ENCODE peak calls at places on chromosomes 16 and 17, in nine cellular contexts. R, M, Z, D, S, A, P, W and Y are unnamed samples.

GRCh38 chr17:3585826-3586225 is 23.4 kb downstream of the TRPV1 start:
- DNase-seq in M (no peak), A (no peak), P (no peak), W (no peak), R (no peak), Z (no peak), S (no peak), D (no peak), Y (no peak)

GRCh38 chr17:65115721-65116312 is 21.4 kb upstream of the RGS9 start:
- DNase-seq in Z (no peak), R (no peak), D (no peak), A (no peak), W (no peak), M (no peak), P (no peak), S (no peak), Y (no peak)

GRCh38 chr16:15843635-15844279 is 13.1 kb downstream of the MYH11 start:
- DNase-seq in S (peak; percentile 59), A (no peak), M (no peak), R (no peak), W (no peak), P (no peak), Z (no peak), D (no peak), Y (no peak)

GRCh38 chr16:9092963-9093477 is 1.6 kb downstream of the HAPSTR1 start:
- DNase-seq in P (peak; percentile 63), S (peak; percentile 67), R (peak; percentile 55), Z (peak; percentile 69), W (peak; percentile 30), M (peak; percentile 26), D (peak; percentile 10), A (peak; percentile 50), Y (peak; percentile 35)

GRCh38 chr17:3710951-3711383 is 12.7 kb upstream of the HASPIN start:
- DNase-seq in S (no peak), M (no peak), R (no peak), A (no peak), W (peak; percentile 64), D (peak; percentile 35), P (no peak), Z (peak; percentile 67), Y (peak; percentile 67)

GRCh38 chr17:59331929-59332889 is 754 bp downstream of the YPEL2 start:
- DNase-seq in R (peak; percentile 57), S (peak; percentile 78), M (peak; percentile 29), A (peak; percentile 65), P (peak; percentile 45), D (peak; percentile 7), Z (peak; percentile 51), W (no peak), Y (no peak)

GRCh38 chr16:10178079-10178478 is 4.1 kb downstream of the GRIN2A start:
- DNase-seq in S (no peak), A (no peak), D (no peak), P (no peak), Z (no peak), M (no peak), R (no peak), W (no peak), Y (no peak)

GRCh38 chr17:29166507-29166887 is 13.7 kb downstream of the MYO18A start:
- DNase-seq in M (no peak), S (no peak), Z (no peak), A (no peak), W (no peak), D (no peak), R (no peak), P (no peak), Y (no peak)

GRCh38 chr17:73902416-73903181 is 258.4 kb upstream of the SDK2 start:
- DNase-seq in R (no peak), D (no peak), A (no peak), S (no peak), P (peak; percentile 5), M (no peak), W (no peak), Z (no peak), Y (no peak)

DNA sequence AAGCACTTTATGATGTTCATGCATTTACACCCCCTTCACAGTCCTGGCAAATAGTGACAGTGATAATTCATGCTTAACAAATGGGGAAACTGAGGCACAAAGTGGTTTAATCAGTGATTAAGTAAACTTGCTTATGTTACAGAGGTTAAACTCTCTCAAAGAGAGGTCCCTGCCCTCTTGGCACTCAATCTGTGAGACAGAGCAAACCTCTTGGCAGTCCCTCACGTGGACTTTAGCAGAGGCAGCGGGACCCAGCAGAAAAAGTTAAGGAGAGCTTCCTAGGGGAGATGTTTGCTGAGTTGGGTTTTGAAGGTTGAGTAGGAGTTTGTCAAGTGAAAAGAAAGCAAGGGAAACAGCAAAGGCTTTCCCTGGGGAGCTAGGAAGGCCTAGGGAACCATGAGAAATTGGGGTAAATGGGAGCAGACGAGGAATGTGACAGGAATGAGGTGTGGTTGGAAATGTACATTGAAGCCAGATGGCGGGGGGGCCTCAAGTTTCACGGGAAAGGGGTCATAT is 10.7 kb downstream of the SOCS1 start:
- DNase-seq in Z (no peak), W (no peak), M (no peak), S (no peak), P (no peak), A (no peak), D (no peak), R (no peak), Y (no peak)
- H3K27ac ChIP-seq in Z (no peak overlapping the region), W (no peak overlapping the region), M (no peak overlapping the region), S (no peak overlapping the region), P (no peak overlapping the region), A (no peak overlapping the region), D (no peak overlapping the region), R (no peak overlapping the region), Y (no peak overlapping the region)

GRCh38 chr17:80527016-80527645 is 17.5 kb upstream of the RPTOR start:
- DNase-seq in S (no peak), Z (no peak), W (no peak), P (no peak), D (no peak), A (no peak), M (no peak), R (no peak), Y (no peak)
- H3K27me3 ChIP-seq in S (peaks cover 76% of the 10 kb centered on the region), Z (no peaks in the 10 kb centered on the region), W (peaks cover 22% of the 10 kb centered on the region), P (no peaks in the 10 kb centered on the region), D (no peaks in the 10 kb centered on the region), A (no peaks in the 10 kb centered on the region), M (no peaks in the 10 kb centered on the region), R (peaks cover 54% of the 10 kb centered on the region), Y (no peaks in the 10 kb centered on the region)

GRCh38 chr16:1313721-1314120 is 4.3 kb downstream of the UBE2I start:
- DNase-seq in S (no peak), M (no peak), A (no peak), D (no peak), Z (no peak), R (no peak), P (no peak), W (no peak), Y (no peak)

GRCh38 chr16:1311212-1311737 is 1.8 kb downstream of the UBE2I start:
- DNase-seq in D (no peak), R (no peak), A (no peak), M (no peak), P (no peak), Z (no peak), S (no peak), W (peak; percentile 21), Y (no peak)

GRCh38 chr16:1312903-1313302 is 3.5 kb downstream of the UBE2I start:
- DNase-seq in D (no peak), P (no peak), R (no peak), W (no peak), S (no peak), A (no peak), Z (no peak), M (no peak), Y (peak; percentile 15)

GRCh38 chr16:1311738-1312458 is 2.5 kb downstream of the UBE2I start:
- DNase-seq in R (no peak), A (no peak), D (no peak), Z (no peak), P (no peak), W (no peak), M (no peak), S (no peak), Y (no peak)

GRCh38 chr16:1312459-1312801 is 3.0 kb downstream of the UBE2I start:
- DNase-seq in Z (no peak), D (no peak), R (no peak), W (no peak), A (no peak), S (no peak), P (no peak), M (no peak), Y (no peak)
- H3K36me3 ChIP-seq in Z (peaks cover 28% of the 10 kb centered on the region), D (peaks cover 41% of the 10 kb centered on the region), R (peaks cover 47% of the 10 kb centered on the region), W (peaks cover 29% of the 10 kb centered on the region), A (peaks cover 21% of the 10 kb centered on the region), S (peaks cover 40% of the 10 kb centered on the region), P (peaks cover 27% of the 10 kb centered on the region), M (no peaks in the 10 kb centered on the region), Y (peaks cover 28% of the 10 kb centered on the region)

GRCh38 chr16:55489956-55490265 is 10.9 kb downstream of the MMP2 start:
- DNase-seq in P (no peak), A (no peak), Z (no peak), S (no peak), M (no peak), R (no peak), D (no peak), W (no peak), Y (no peak)

GRCh38 chr16:55490301-55490700 is 11.3 kb downstream of the MMP2 start:
- DNase-seq in D (no peak), R (no peak), M (no peak), W (no peak), S (no peak), Z (no peak), P (no peak), A (no peak), Y (no peak)

GRCh38 chr16:55488306-55488705 is 9.3 kb downstream of the MMP2 start:
- DNase-seq in P (no peak), D (no peak), A (no peak), S (peak; percentile 71), R (no peak), Z (no peak), W (peak; percentile 81), M (no peak), Y (no peak)

GRCh38 chr16:55489119-55489955 is 10.3 kb downstream of the MMP2 start:
- DNase-seq in A (no peak), D (no peak), M (no peak), Z (no peak), S (no peak), R (no peak), P (no peak), W (no peak), Y (no peak)

GRCh38 chr16:55487048-55487803 is 8.2 kb downstream of the MMP2 start:
- DNase-seq in W (no peak), A (no peak), D (no peak), P (no peak), M (peak; percentile 76), Z (no peak), R (no peak), S (peak; percentile 79), Y (no peak)
- H3K27ac ChIP-seq in W (peak overlapping the region; percentile 63), A (no peak overlapping the region), D (no peak overlapping the region), P (no peak overlapping the region), M (peak overlapping the region; percentile 26), Z (no peak overlapping the region), R (peak overlapping the region; percentile 37), S (peak overlapping the region; percentile 25), Y (no peak overlapping the region)